ENCODE peak calls at places on chromosome 22, in five cellular contexts. One of them, this sample, is unnamed.

GRCh38 chr22:47692811-47693210 is 930.4 kb downstream of the TBC1D22A start:
- DNase-seq in keratinocyte: no peak
- DNase-seq in WERI-Rb-1: no peak
- DNase-seq in BJ: no peak
- DNase-seq in GM23338: no peak
- DNase-seq in this sample: no peak

GRCh38 chr22:33062402-33062801 is 4.2 kb upstream of the SYN3 start:
- DNase-seq in keratinocyte: no peak
- DNase-seq in WERI-Rb-1: no peak
- DNase-seq in BJ: no peak
- DNase-seq in GM23338: no peak
- DNase-seq in this sample: no peak

GRCh38 chr22:32951807-32952153 is 106.4 kb downstream of the SYN3 start:
- DNase-seq in keratinocyte: no peak
- DNase-seq in WERI-Rb-1: peak
- DNase-seq in BJ: no peak
- DNase-seq in GM23338: no peak
- DNase-seq in this sample: no peak

GRCh38 chr22:39724390-39724789 is 153.8 kb downstream of the CACNA1I start:
- DNase-seq in keratinocyte: no peak
- DNase-seq in WERI-Rb-1: no peak
- DNase-seq in BJ: no peak
- DNase-seq in GM23338: peak
- DNase-seq in this sample: no peak

GRCh38 chr22:20585640-20586402 is 78.4 kb downstream of the MED15 start:
- DNase-seq in keratinocyte: no peak
- DNase-seq in WERI-Rb-1: no peak
- DNase-seq in BJ: no peak
- DNase-seq in GM23338: no peak
- DNase-seq in this sample: no peak

GRCh38 chr22:29115682-29116313 is 43.0 kb downstream of the KREMEN1 start:
- DNase-seq in keratinocyte: no peak
- DNase-seq in WERI-Rb-1: no peak
- DNase-seq in BJ: no peak
- DNase-seq in GM23338: no peak
- DNase-seq in this sample: no peak

GRCh38 chr22:29756341-29756740 is 10.5 kb downstream of the ZMAT5 start:
- DNase-seq in keratinocyte: no peak
- DNase-seq in WERI-Rb-1: no peak
- DNase-seq in BJ: no peak
- DNase-seq in GM23338: no peak
- DNase-seq in this sample: no peak

GRCh38 chr22:48558606-48559402 is 1268.9 kb downstream of the BRD1 start:
- DNase-seq in keratinocyte: no peak
- DNase-seq in WERI-Rb-1: no peak
- DNase-seq in BJ: no peak
- DNase-seq in GM23338: no peak
- DNase-seq in this sample: no peak

GRCh38 chr22:49880281-49880680 is 26.6 kb downstream of the ZBED4 start:
- DNase-seq in keratinocyte: no peak
- DNase-seq in WERI-Rb-1: no peak
- DNase-seq in BJ: no peak
- DNase-seq in GM23338: peak
- DNase-seq in this sample: no peak

GRCh38 chr22:49300241-49300640 is 527.4 kb downstream of the BRD1 start:
- DNase-seq in keratinocyte: no peak
- DNase-seq in WERI-Rb-1: no peak
- DNase-seq in BJ: no peak
- DNase-seq in GM23338: no peak
- DNase-seq in this sample: no peak

GRCh38 chr22:17980638-17981051 is 43.7 kb downstream of the MICAL3 start:
- DNase-seq in keratinocyte: no peak
- DNase-seq in WERI-Rb-1: peak
- DNase-seq in BJ: no peak
- DNase-seq in GM23338: no peak
- DNase-seq in this sample: no peak

GRCh38 chr22:47337161-47337621 is 574.7 kb downstream of the TBC1D22A start:
- DNase-seq in keratinocyte: no peak
- DNase-seq in WERI-Rb-1: peak
- DNase-seq in BJ: peak
- DNase-seq in GM23338: no peak
- DNase-seq in this sample: peak

GRCh38 chr22:47310601-47311000 is 548.2 kb downstream of the TBC1D22A start:
- DNase-seq in keratinocyte: peak
- DNase-seq in WERI-Rb-1: no peak
- DNase-seq in BJ: no peak
- DNase-seq in GM23338: no peak
- DNase-seq in this sample: no peak

GRCh38 chr22:44472583-44472982 is 25.4 kb downstream of the RTL6 start:
- DNase-seq in keratinocyte: no peak
- DNase-seq in WERI-Rb-1: no peak
- DNase-seq in BJ: no peak
- DNase-seq in GM23338: no peak
- DNase-seq in this sample: no peak

GRCh38 chr22:38316340-38317236 is 645 bp downstream of the CSNK1E start:
- DNase-seq in keratinocyte: no peak
- DNase-seq in WERI-Rb-1: peak
- DNase-seq in BJ: no peak
- DNase-seq in GM23338: peak
- DNase-seq in this sample: no peak
- H3K4me3 ChIP-seq in keratinocyte: peak
- H3K4me3 ChIP-seq in WERI-Rb-1: peak
- H3K4me3 ChIP-seq in BJ: peak
- H3K4me3 ChIP-seq in GM23338: peak
- H3K4me3 ChIP-seq in this sample: peak

GRCh38 chr22:46078241-46079092 is 71.9 kb upstream of the PPARA start:
- DNase-seq in keratinocyte: no peak
- DNase-seq in WERI-Rb-1: no peak
- DNase-seq in BJ: no peak
- DNase-seq in GM23338: peak
- DNase-seq in this sample: peak
- H3K4me3 ChIP-seq in keratinocyte: peak
- H3K4me3 ChIP-seq in WERI-Rb-1: no peak
- H3K4me3 ChIP-seq in BJ: peak
- H3K4me3 ChIP-seq in GM23338: peak
- H3K4me3 ChIP-seq in this sample: peak

DNA sequence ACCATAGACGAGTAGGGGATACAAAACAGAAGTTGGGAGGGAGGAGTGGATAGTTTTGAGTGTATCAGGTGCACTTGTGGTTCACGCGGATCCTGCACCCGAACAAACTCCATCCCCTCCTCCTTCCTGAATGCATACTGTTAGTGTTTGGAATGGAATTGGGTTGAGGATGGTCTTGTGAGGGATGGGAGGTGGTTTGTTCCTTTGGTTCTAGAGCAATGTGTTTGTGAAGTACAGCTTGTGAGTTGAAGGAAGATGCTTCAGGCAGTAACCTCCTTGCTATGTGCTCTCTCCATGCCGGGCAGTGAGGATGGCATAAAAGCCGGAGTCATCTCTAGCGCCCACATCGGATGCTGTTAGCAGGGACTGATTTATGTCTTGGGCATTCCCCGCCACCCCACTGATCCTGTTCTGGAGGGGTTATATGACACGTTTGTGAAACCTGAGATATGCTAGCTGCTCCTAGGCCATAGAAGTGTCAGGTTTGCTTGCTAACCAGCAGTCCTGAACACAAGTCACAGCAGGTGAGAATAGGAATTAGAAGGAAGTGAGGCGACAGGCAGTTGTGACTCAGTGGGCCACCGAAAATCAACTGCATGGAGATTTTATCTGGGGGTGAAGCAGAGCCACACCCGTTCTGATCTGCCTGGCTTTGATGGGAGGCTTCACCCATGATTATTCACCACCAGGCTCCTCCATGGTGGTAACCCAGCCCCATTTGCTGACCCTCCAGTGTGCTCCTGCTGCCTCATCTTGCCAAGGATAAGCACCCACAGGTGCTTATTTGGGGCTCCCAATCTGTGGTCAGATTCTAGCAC is 2.2 kb downstream of the BCR start:
- DNase-seq in keratinocyte: peak
- DNase-seq in WERI-Rb-1: no peak
- DNase-seq in BJ: no peak
- DNase-seq in GM23338: peak
- DNase-seq in this sample: no peak
- H3K4me3 ChIP-seq in keratinocyte: peak
- H3K4me3 ChIP-seq in WERI-Rb-1: peak
- H3K4me3 ChIP-seq in BJ: peak
- H3K4me3 ChIP-seq in GM23338: peak
- H3K4me3 ChIP-seq in this sample: peak

DNA sequence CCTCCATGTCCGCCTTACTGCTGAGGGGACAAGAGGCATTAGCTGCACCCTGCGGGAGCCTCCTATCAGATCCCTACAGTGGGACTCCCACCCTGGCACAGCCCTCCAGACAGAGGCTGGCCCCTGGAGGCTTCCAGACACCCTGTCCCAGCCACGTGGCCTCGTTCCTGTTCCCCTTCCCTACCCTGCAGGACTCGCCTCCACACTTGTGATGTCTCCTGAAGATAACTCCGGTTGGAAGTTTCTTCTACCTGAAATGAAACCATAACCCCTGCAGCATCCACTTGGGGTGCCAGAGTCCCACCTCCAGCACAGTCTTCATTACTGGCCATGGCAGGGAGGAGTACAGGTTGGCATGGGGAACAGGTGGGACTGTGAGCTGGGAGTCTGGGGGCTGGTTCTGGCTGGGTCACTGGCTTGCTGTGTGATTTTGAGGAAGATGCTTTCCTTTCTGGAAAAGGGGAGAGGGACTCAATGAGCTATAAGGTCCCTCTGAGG is 4.9 kb upstream of the SH3BP1 start:
- DNase-seq in keratinocyte: no peak
- DNase-seq in WERI-Rb-1: no peak
- DNase-seq in BJ: no peak
- DNase-seq in GM23338: peak
- DNase-seq in this sample: no peak
- H3K4me3 ChIP-seq in keratinocyte: no peak
- H3K4me3 ChIP-seq in WERI-Rb-1: no peak
- H3K4me3 ChIP-seq in BJ: no peak
- H3K4me3 ChIP-seq in GM23338: peak
- H3K4me3 ChIP-seq in this sample: no peak

GRCh38 chr22:37571992-37572373 is 7.9 kb downstream of the LGALS2 start:
- DNase-seq in keratinocyte: no peak
- DNase-seq in WERI-Rb-1: no peak
- DNase-seq in BJ: no peak
- DNase-seq in GM23338: no peak
- DNase-seq in this sample: no peak
- H3K4me3 ChIP-seq in keratinocyte: no peak
- H3K4me3 ChIP-seq in WERI-Rb-1: no peak
- H3K4me3 ChIP-seq in BJ: no peak
- H3K4me3 ChIP-seq in GM23338: no peak
- H3K4me3 ChIP-seq in this sample: no peak

GRCh38 chr22:36366291-36366708 is 21.5 kb downstream of the MYH9 start:
- DNase-seq in keratinocyte: no peak
- DNase-seq in WERI-Rb-1: no peak
- DNase-seq in BJ: no peak
- DNase-seq in GM23338: no peak
- DNase-seq in this sample: no peak
- H3K4me3 ChIP-seq in keratinocyte: peak
- H3K4me3 ChIP-seq in WERI-Rb-1: no peak
- H3K4me3 ChIP-seq in BJ: no peak
- H3K4me3 ChIP-seq in GM23338: no peak
- H3K4me3 ChIP-seq in this sample: no peak

GRCh38 chr22:36532466-36532865 is 3.5 kb upstream of the EIF3D start:
- DNase-seq in keratinocyte: no peak
- DNase-seq in WERI-Rb-1: no peak
- DNase-seq in BJ: no peak
- DNase-seq in GM23338: no peak
- DNase-seq in this sample: no peak

GRCh38 chr22:36541831-36542391 is 12.9 kb upstream of the EIF3D start:
- DNase-seq in keratinocyte: peak
- DNase-seq in WERI-Rb-1: no peak
- DNase-seq in BJ: peak
- DNase-seq in GM23338: no peak
- DNase-seq in this sample: peak

GRCh38 chr22:36540867-36541642 is 12.1 kb upstream of the EIF3D start:
- DNase-seq in keratinocyte: no peak
- DNase-seq in WERI-Rb-1: no peak
- DNase-seq in BJ: no peak
- DNase-seq in GM23338: peak
- DNase-seq in this sample: no peak

GRCh38 chr22:36538529-36538928 is 9.6 kb upstream of the EIF3D start:
- DNase-seq in keratinocyte: no peak
- DNase-seq in WERI-Rb-1: no peak
- DNase-seq in BJ: no peak
- DNase-seq in GM23338: peak
- DNase-seq in this sample: no peak

DNA sequence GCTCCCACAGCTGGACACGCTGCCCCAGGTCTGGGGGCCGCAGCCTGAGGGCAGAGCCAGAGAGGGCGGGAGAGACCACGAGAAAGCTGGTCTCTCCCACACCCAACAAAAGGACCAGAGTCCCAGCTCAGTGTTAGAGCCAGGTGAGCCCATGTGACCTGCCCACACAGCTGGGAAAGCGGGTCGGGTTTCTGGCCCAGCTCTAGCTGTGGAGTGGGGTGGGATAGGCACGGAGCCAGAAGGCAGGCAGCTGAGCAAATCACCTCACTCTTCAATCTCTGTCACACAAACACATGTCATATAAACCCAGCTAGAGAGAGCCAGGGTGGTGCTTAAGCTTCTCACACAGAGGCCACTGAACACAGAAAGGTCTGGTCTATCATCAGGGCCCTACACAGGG is 7.8 kb upstream of the EIF3D start:
- DNase-seq in keratinocyte: no peak
- DNase-seq in WERI-Rb-1: peak
- DNase-seq in BJ: no peak
- DNase-seq in GM23338: peak
- DNase-seq in this sample: no peak
- H3K4me3 ChIP-seq in keratinocyte: no peak
- H3K4me3 ChIP-seq in WERI-Rb-1: no peak
- H3K4me3 ChIP-seq in BJ: no peak
- H3K4me3 ChIP-seq in GM23338: no peak
- H3K4me3 ChIP-seq in this sample: no peak

DNA sequence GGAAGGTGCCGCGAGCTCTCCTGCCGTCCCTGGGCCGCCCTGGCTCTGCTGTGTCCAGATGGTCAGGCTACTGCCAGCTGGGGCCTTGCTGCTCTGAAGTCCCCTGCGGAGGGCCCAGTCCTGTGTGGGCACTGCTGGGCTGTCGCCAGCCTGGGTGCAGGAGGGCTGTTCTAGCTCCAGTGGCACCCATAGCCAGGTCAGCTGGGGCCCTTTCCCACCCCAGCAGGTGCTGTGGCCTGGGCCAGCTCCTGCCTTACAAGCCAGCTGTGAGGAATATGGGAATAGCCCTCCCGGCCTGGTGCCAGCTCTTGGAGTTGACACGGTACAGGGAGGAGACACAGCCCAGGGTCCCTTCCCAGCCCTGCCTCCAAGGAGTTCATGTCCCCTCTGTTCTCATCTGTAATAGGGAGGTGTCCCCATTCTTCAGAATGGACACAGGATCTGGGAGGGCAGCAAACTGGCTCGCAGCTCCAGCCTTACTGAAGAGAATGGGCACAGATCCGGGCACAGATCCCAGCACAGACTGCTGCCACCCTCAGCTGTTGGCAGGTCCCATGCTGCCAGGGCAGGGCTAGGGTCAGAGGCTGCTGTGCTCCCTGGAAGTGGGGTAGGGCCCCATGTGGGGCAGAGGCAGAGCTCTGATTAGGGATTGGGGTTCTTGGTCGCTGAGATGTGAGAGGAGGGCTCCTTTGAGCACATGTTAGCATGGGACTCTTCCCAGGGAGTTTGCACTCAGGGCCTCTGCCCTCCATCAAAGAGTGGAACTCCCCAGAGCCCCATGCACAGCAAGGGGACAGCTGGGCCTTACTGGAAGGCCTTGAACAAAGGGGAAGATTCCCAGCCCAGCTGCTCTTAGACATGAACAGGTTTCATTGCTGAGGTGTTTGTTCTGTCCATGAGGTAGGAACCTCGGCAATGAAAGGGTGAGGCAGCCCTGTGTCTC is 3.7 kb downstream of the DERL3 start:
- DNase-seq in keratinocyte: no peak
- DNase-seq in WERI-Rb-1: peak
- DNase-seq in BJ: no peak
- DNase-seq in GM23338: no peak
- DNase-seq in this sample: no peak
- H3K4me3 ChIP-seq in keratinocyte: no peak
- H3K4me3 ChIP-seq in WERI-Rb-1: no peak
- H3K4me3 ChIP-seq in BJ: no peak
- H3K4me3 ChIP-seq in GM23338: no peak
- H3K4me3 ChIP-seq in this sample: no peak